ENCODE peak calls at places on chromosomes 4 and X, in five cellular contexts. N, U, C, W and P are unnamed samples.

GRCh38 chr4:186226521-186227189 is 652 bp upstream of the KLKB1 start:
- DNase-seq in N (no peak), U (no peak), C (peak), W (no peak), P (no peak)

GRCh38 chr4:3301450-3302163 is 8.8 kb downstream of the RGS12 start:
- DNase-seq in N (no peak), U (no peak), C (peak), W (no peak), P (no peak)

GRCh38 chr4:141350122-141350904 is 129.6 kb downstream of the ZNF330 start:
- DNase-seq in N (peak), U (no peak), C (peak), W (peak), P (no peak)

GRCh38 chr4:2059034-2059725 is at the start of gene NAT8L:
- DNase-seq in N (no peak), U (no peak), C (peak), W (peak), P (no peak)

GRCh38 chr4:98446499-98447375 is 185.6 kb downstream of the RAP1GDS1 start:
- DNase-seq in N (peak), U (no peak), C (no peak), W (no peak), P (peak)

GRCh38 chr4:64341711-64342110 is 67.5 kb downstream of the TECRL start:
- DNase-seq in N (no peak), U (no peak), C (no peak), W (no peak), P (no peak)

GRCh38 chrX:105664243-105664642 is 158.1 kb upstream of the NRK start:
- DNase-seq in N (no peak), U (no peak), C (no peak), W (no peak), P (no peak)

GRCh38 chr4:102120846-102121245 is 224.4 kb downstream of the SLC39A8 start:
- DNase-seq in N (no peak), U (no peak), C (no peak), W (no peak), P (no peak)

GRCh38 chr4:38600575-38600974 is 63.4 kb upstream of the KLF3 start:
- DNase-seq in N (no peak), U (no peak), C (no peak), W (no peak), P (no peak)

GRCh38 chrX:129704491-129704890 is 34.3 kb upstream of the XPNPEP2 start:
- DNase-seq in N (no peak), U (no peak), C (no peak), W (no peak), P (no peak)

GRCh38 chr4:138181288-138181687 is 60.9 kb downstream of the SLC7A11 start:
- DNase-seq in N (no peak), U (no peak), C (peak), W (no peak), P (no peak)

GRCh38 chrX:123219916-123220315 is 35.8 kb downstream of the GRIA3 start:
- DNase-seq in N (no peak), U (no peak), C (no peak), W (no peak), P (no peak)

GRCh38 chrX:55794420-55794819 is 76.9 kb downstream of the RRAGB start:
- DNase-seq in N (no peak), U (no peak), C (no peak), W (no peak), P (peak)

GRCh38 chr4:94253036-94253435 is 45.4 kb downstream of the SMARCAD1 start:
- DNase-seq in N (peak), U (no peak), C (no peak), W (no peak), P (no peak)

GRCh38 chrX:38220936-38221386 is 290 bp upstream of the SRPX start:
- DNase-seq in N (no peak), U (no peak), C (no peak), W (no peak), P (no peak)

GRCh38 chr4:151567056-151567455 is 158.1 kb downstream of the FHIP1A start:
- DNase-seq in N (no peak), U (no peak), C (no peak), W (no peak), P (peak)

DNA sequence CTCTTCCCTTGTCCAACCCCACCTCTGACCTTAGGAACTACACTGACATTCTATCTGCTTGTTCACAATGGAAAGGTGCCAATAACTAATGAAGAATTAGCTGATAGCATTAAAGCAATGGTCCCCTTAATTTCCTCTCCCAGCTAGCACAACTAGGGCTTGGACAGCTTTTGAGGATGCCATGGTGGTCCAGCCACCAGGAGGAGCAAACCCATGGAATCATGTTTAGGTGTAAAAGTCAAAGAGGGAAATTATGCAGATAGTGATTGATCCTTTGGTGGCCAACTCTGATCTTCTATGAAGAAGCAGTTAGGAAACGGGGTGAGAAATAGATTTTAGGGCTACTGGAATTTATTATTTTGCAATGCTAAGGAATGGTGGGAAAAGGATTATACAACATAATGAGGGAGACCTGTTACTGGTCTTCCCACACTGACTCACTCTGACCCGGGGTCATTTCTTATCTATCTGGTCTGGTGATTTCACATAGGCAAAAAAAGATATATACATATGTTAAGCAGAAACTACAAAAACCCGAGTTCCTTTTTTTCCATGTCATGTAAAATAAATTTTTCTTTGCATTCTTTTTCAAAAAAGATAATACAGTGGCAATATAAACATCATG is 45.8 kb upstream of the FBXW7 start:
- DNase-seq in N (peak), U (no peak), C (no peak), W (no peak), P (no peak)
- TF ChIP-seq CTCF in N (peak), U (no peak), C (no peak), W (peak), P (no peak)

DNA sequence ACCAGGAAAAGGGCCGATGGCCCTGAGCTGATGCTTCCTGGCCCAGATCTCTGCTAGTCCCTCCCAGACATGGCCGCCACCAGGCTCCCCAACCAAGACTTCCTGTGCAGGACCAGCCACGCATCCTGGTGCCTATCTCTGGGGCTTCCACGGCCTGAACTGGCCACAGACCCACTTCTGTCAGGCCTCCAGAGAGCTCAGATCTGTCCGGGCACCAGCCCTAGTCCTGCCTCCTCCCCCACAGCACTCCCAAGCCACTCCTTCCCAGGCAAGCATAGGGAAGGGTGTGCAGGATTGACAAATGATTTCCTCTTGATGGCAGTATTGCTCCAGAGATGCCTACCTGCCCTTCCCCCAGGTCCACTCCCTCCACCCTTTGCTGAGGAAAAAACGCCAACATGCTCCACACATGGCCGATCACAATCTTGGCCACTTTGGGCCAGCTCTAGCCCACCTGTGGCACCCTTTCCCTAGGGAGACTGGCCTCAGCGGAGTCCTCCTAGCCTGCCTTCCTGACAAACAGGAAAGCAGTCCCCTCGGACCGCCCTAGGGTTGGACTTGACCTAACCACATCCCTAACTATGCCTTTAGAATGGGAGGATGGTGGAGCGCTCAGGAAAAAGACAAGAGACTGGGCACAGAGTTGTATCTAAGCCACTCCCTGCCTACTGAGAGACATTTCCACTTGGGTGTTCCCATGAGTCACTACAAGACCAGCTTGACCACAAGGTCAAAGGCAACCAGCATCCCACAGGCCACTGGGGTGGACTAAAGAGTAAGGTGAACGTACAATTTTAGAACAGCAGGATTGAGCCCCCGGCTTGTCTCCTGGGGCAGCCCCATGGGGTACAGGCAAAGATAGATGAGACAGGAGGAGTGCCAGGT is 277.5 kb upstream of the AGTR2 start:
- DNase-seq in N (peak), U (no peak), C (peak), W (peak), P (no peak)
- TF ChIP-seq CTCF in N (peak), U (no peak), C (peak), W (peak), P (no peak)

DNA sequence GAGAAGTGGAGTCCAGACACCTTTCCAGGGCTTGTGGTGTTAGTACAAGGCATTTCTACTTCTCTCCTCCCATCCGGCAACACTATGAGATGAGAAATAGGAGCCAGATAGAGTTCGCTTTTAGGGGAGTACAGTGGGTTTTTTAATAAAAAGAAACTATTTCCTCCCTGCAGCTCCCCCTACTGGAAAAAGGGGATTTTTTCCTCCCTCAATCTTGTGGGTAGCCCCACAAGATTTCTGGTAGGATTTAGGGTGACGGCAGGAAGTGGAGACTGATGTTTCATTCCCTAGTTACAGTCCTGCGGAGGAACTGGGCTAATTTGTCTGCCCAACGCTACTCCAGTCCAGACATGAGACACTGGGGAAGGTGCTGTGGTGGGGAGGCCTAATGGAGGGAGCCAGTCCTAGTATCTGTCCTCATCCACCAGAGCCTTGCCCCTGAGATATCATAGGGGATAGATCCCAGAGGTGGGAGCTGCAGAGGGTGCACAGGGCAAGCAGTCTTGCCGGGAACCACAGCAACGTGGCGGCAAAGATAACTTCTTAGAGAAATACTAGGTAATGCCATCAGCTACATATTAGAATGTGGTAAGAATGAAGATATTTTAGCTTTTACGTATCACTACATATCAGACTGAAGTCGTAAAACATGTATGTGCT is 45.6 kb upstream of the PRKG2 start:
- DNase-seq in N (no peak), U (no peak), C (no peak), W (peak), P (no peak)
- TF ChIP-seq CTCF in N (peak), U (peak), C (peak), W (peak), P (peak)

GRCh38 chrX:117835034-117835433 is 281.6 kb downstream of the KLHL13 start:
- DNase-seq in N (no peak), U (no peak), C (peak), W (no peak), P (no peak)

GRCh38 chrX:117838581-117839331 is 277.9 kb downstream of the KLHL13 start:
- DNase-seq in N (no peak), U (no peak), C (no peak), W (no peak), P (no peak)

GRCh38 chrX:117843749-117844148 is 272.9 kb downstream of the KLHL13 start:
- DNase-seq in N (no peak), U (no peak), C (no peak), W (no peak), P (no peak)

GRCh38 chrX:117840645-117841044 is 276.0 kb downstream of the KLHL13 start:
- DNase-seq in N (no peak), U (no peak), C (no peak), W (no peak), P (no peak)

GRCh38 chrX:117839544-117839943 is 277.1 kb downstream of the KLHL13 start:
- DNase-seq in N (no peak), U (no peak), C (no peak), W (peak), P (no peak)
- TF ChIP-seq CTCF in N (no peak), U (no peak), C (no peak), W (peak), P (peak)